ENCODE peak calls at places on chromosomes 3 and 15, in eight cellular contexts. Q is esophagus squamous epithelium, C is AG04449, W is HFF-Myc, L is fibroblast of pulmonary artery, O is fibroblast of mammary gland, D is cardiac muscle cell, U is A549. N is an unnamed sample.

GRCh38 chr3:134937256-134938023 is 142.4 kb downstream of the EPHB1 start:
- DNase-seq in Q (no peak), C (no peak), W (no peak), L (no peak), O (peak), D (peak), U (no peak), N (no peak)

GRCh38 chr3:4834403-4834866 is 144.8 kb upstream of the BHLHE40 start:
- DNase-seq in Q (no peak), C (no peak), W (no peak), L (no peak), O (no peak), D (no peak), U (no peak), N (no peak)

GRCh38 chr3:151579571-151580270 is 118.9 kb upstream of the IGSF10 start:
- DNase-seq in Q (no peak), C (no peak), W (no peak), L (peak), O (peak), D (peak), U (no peak), N (no peak)

GRCh38 chr3:99920530-99921376 is 103.1 kb downstream of the CMSS1 start:
- DNase-seq in Q (no peak), C (no peak), W (no peak), L (peak), O (peak), D (peak), U (peak), N (peak)

GRCh38 chr15:59867436-59867835 is 136.7 kb upstream of the FOXB1 start:
- DNase-seq in Q (no peak), C (no peak), W (no peak), L (no peak), O (no peak), D (no peak), U (no peak), N (no peak)

GRCh38 chr15:74441248-74441939 is 7.6 kb upstream of the SEMA7A start:
- DNase-seq in Q (no peak), C (no peak), W (no peak), L (no peak), O (no peak), D (no peak), U (no peak), N (no peak)

GRCh38 chr15:72167445-72167844 is 30.1 kb downstream of the GRAMD2A start:
- DNase-seq in Q (no peak), C (no peak), W (no peak), L (no peak), O (no peak), D (no peak), U (no peak), N (no peak)

GRCh38 chr3:45480218-45480617 is 91.8 kb downstream of the LARS2 start:
- DNase-seq in Q (no peak), C (no peak), W (no peak), L (no peak), O (no peak), D (no peak), U (no peak), N (peak)

GRCh38 chr3:32817195-32817560 is 619 bp upstream of the TRIM71 start:
- DNase-seq in Q (no peak), C (no peak), W (no peak), L (no peak), O (no peak), D (no peak), U (no peak), N (no peak)

GRCh38 chr15:70212288-70212962 is 114.7 kb upstream of the TLE3 start:
- DNase-seq in Q (no peak), C (no peak), W (no peak), L (peak), O (peak), D (peak), U (no peak), N (no peak)

GRCh38 chr3:113659121-113659531 is 37.3 kb downstream of the USF3 start:
- DNase-seq in Q (no peak), C (no peak), W (no peak), L (no peak), O (no peak), D (no peak), U (no peak), N (no peak)

GRCh38 chr3:177201707-177202397 is 4.6 kb upstream of the TBL1XR1 start:
- DNase-seq in Q (no peak), C (no peak), W (no peak), L (no peak), O (no peak), D (peak), U (no peak), N (peak)

GRCh38 chr15:60091150-60091549 is 87.0 kb downstream of the FOXB1 start:
- DNase-seq in Q (no peak), C (peak), W (no peak), L (peak), O (peak), D (peak), U (peak), N (peak)

GRCh38 chr15:67897646-67898045 is 57.8 kb upstream of the RNU6-1 start:
- DNase-seq in Q (no peak), C (no peak), W (no peak), L (peak), O (no peak), D (peak), U (no peak), N (no peak)

GRCh38 chr3:183324083-183324482 is 71.0 kb downstream of the B3GNT5 start:
- DNase-seq in Q (no peak), C (no peak), W (no peak), L (peak), O (peak), D (peak), U (no peak), N (peak)

GRCh38 chr3:128786434-128787020 is 60.5 kb downstream of the RAB7A start:
- DNase-seq in Q (no peak), C (no peak), W (no peak), L (peak), O (peak), D (peak), U (no peak), N (no peak)

GRCh38 chr15:53457479-53457878 is 302.0 kb downstream of the WDR72 start:
- DNase-seq in Q (no peak), C (no peak), W (no peak), L (no peak), O (no peak), D (no peak), U (no peak), N (no peak)

GRCh38 chr3:172869356-172869755 is 118.8 kb downstream of the ECT2 start:
- DNase-seq in Q (no peak), C (no peak), W (peak), L (peak), O (peak), D (peak), U (peak), N (peak)

GRCh38 chr15:99446565-99447496 is 119.0 kb upstream of the MEF2A start:
- DNase-seq in Q (no peak), C (no peak), W (no peak), L (no peak), O (no peak), D (no peak), U (no peak), N (no peak)

GRCh38 chr15:85174521-85174920 is 192.9 kb downstream of the PDE8A start:
- DNase-seq in Q (no peak), C (no peak), W (no peak), L (no peak), O (no peak), D (no peak), U (no peak), N (no peak)

GRCh38 chr3:41933154-41933676 is 28.7 kb downstream of the ULK4 start:
- DNase-seq in Q (no peak), C (peak), W (peak), L (peak), O (peak), D (peak), U (no peak), N (peak)

GRCh38 chr3:185943363-185944106 is 5.7 kb upstream of the TRA2B start:
- DNase-seq in Q (peak), C (peak), W (peak), L (peak), O (peak), D (peak), U (peak), N (peak)

GRCh38 chr3:126307083-126307482 is 50.1 kb downstream of the KLF15 start:
- DNase-seq in Q (no peak), C (no peak), W (no peak), L (no peak), O (no peak), D (no peak), U (no peak), N (no peak)

GRCh38 chr15:75731248-75732100 is 18.8 kb upstream of the CSPG4 start:
- DNase-seq in Q (no peak), C (no peak), W (no peak), L (peak), O (peak), D (peak), U (no peak), N (no peak)

GRCh38 chr15:48458876-48459275 is 127.6 kb downstream of the DUT start:
- DNase-seq in Q (no peak), C (no peak), W (peak), L (no peak), O (peak), D (no peak), U (no peak), N (no peak)

GRCh38 chr3:66140763-66141372 is 79.9 kb upstream of the SLC25A26 start:
- DNase-seq in Q (no peak), C (no peak), W (no peak), L (no peak), O (no peak), D (no peak), U (no peak), N (no peak)

GRCh38 chr3:140629351-140630137 is 48.3 kb upstream of the TRIM42 start:
- DNase-seq in Q (no peak), C (peak), W (peak), L (peak), O (peak), D (peak), U (peak), N (peak)

GRCh38 chr15:77029166-77030041 is 34.5 kb downstream of the PSTPIP1 start:
- DNase-seq in Q (no peak), C (no peak), W (no peak), L (no peak), O (no peak), D (no peak), U (no peak), N (no peak)

GRCh38 chr15:43082509-43082908 is 23.3 kb downstream of the UBR1 start:
- DNase-seq in Q (no peak), C (no peak), W (no peak), L (no peak), O (no peak), D (no peak), U (no peak), N (no peak)

GRCh38 chr3:129413687-129414506 is 14.5 kb downstream of the EFCAB12 start:
- DNase-seq in Q (no peak), C (peak), W (peak), L (peak), O (peak), D (peak), U (peak), N (peak)

GRCh38 chr15:63940956-63941620 is 105.2 kb downstream of the DAPK2 start:
- DNase-seq in Q (no peak), C (no peak), W (no peak), L (no peak), O (no peak), D (no peak), U (no peak), N (no peak)
- TF ChIP-seq CTCF in Q (no peak), C (no peak), W (no peak), L (no peak), O (no peak), D (no peak), U (no peak), N (no peak)

GRCh38 chr15:81977464-81977863 is 68.4 kb downstream of the MEX3B start:
- DNase-seq in Q (no peak), C (no peak), W (no peak), L (no peak), O (no peak), D (no peak), U (no peak), N (no peak)

GRCh38 chr15:81981888-81982287 is 63.9 kb downstream of the MEX3B start:
- DNase-seq in Q (no peak), C (no peak), W (no peak), L (no peak), O (no peak), D (no peak), U (no peak), N (no peak)

GRCh38 chr15:81987628-81988027 is 58.2 kb downstream of the MEX3B start:
- DNase-seq in Q (no peak), C (no peak), W (no peak), L (no peak), O (no peak), D (no peak), U (no peak), N (no peak)

GRCh38 chr15:81982808-81983207 is 63.0 kb downstream of the MEX3B start:
- DNase-seq in Q (no peak), C (no peak), W (no peak), L (no peak), O (no peak), D (no peak), U (no peak), N (no peak)
- H3K4me3 ChIP-seq in Q (no peak), C (no peak), W (no peak), L (no peak), O (no peak), D (no peak), U (no peak), N (no peak)

GRCh38 chr15:88655780-88656488 is 17.1 kb downstream of the ISG20 start:
- DNase-seq in Q (no peak), C (no peak), W (no peak), L (no peak), O (no peak), D (no peak), U (no peak), N (no peak)
- TF ChIP-seq CTCF in Q (no peak), C (no peak), W (no peak), L (no peak), O (no peak), D (no peak), U (no peak), N (no peak)

GRCh38 chr15:86661580-86661979 is 581.9 kb downstream of the AGBL1 start:
- DNase-seq in Q (no peak), C (no peak), W (no peak), L (no peak), O (no peak), D (no peak), U (no peak), N (no peak)
- H3K4me3 ChIP-seq in Q (no peak), C (no peak), W (no peak), L (no peak), O (no peak), D (no peak), U (no peak), N (no peak)

GRCh38 chr15:51830279-51830806 is 890 bp downstream of the TMOD3 start:
- DNase-seq in Q (no peak), C (no peak), W (peak), L (peak), O (peak), D (peak), U (no peak), N (peak)

GRCh38 chr15:51833782-51834181 is 4.3 kb downstream of the TMOD3 start:
- DNase-seq in Q (no peak), C (no peak), W (no peak), L (no peak), O (no peak), D (no peak), U (no peak), N (no peak)

GRCh38 chr15:51825701-51826100 is 3.8 kb upstream of the TMOD3 start:
- DNase-seq in Q (no peak), C (no peak), W (no peak), L (no peak), O (no peak), D (no peak), U (no peak), N (peak)

GRCh38 chr15:51828621-51829359 is 663 bp upstream of the TMOD3 start:
- DNase-seq in Q (no peak), C (no peak), W (no peak), L (no peak), O (no peak), D (no peak), U (peak), N (peak)

DNA sequence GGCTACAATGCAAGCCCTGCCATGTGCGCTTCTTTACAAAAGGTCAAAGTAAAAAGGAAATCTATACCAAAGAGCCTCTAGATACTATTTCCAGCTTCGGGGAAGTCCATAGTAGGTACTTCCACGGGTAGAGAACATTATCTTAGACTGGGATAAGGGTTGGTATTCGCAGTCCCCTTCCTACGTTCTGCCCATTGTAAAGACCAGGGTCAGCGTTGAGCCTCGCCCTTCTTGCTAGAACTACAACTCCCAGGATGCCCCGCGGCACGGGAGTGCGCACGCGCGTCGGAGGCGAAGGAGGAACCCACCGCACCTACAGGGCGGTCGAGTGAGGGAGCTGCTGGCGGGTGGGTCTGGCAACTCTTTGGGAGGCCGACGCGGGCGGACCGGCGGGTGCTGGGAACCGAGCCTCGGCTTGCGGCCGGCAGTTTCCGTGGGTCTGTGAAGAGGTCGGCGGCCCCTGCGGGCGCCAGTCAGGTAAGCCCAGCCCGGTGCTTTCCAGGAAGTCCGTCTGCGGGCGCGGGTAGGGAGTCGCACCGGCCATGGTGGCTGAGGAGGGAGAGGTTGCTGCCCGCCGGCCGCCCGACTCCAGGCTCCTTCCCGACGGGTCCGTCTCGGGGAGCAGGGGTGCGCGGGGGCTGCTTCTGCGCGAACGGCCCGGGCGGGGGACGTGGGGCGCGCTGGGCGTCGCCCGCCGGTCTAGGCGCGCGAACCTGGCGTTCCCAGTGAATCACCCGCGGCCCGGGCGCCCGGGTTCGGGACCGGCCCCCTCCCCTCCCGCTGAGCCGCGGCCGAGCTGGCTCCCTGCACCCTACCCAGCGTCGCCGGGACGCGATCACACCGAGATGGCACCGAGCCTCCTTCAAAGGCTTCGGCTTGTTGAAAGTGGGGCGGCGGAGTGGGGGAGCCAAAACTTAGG is at the start of gene TMOD3:
- DNase-seq in Q (peak), C (peak), W (no peak), L (peak), O (peak), D (peak), U (peak), N (peak)
- TF ChIP-seq CTCF in Q (no peak), C (no peak), W (no peak), L (no peak), O (no peak), D (no peak), U (no peak), N (no peak)

GRCh38 chr3:192727032-192727847 is at the start of gene FGF12:
- DNase-seq in Q (no peak), C (no peak), W (peak), L (peak), O (peak), D (peak), U (peak), N (peak)

GRCh38 chr3:192731233-192731632 is 3.9 kb upstream of the FGF12 start:
- DNase-seq in Q (no peak), C (no peak), W (no peak), L (no peak), O (no peak), D (no peak), U (no peak), N (no peak)

DNA sequence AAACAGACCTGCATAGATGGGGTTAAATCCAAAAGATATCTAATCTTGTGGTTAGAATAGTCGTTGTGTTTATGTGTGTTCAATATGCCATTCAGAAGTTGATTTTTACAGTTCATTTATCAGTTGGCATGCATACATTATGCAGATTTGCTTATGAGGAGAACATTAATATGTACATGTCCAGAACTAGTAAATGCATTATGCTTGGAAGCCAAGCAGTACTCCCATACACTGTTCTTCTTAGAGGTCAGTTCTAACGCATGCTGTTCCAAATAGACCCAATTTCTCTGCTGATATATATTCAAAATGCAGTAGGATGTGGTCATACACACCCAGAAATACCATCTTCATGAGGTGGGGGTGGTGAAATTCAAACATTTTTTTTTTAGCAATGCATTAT is 955 bp downstream of the FGF12 start:
- DNase-seq in Q (no peak), C (no peak), W (no peak), L (no peak), O (no peak), D (no peak), U (no peak), N (no peak)
- H3K4me3 ChIP-seq in Q (no peak), C (no peak), W (no peak), L (no peak), O (no peak), D (no peak), U (no peak), N (no peak)

GRCh38 chr3:9404680-9405079 is 7.3 kb downstream of the SETD5 start:
- DNase-seq in Q (no peak), C (no peak), W (no peak), L (no peak), O (no peak), D (no peak), U (peak), N (peak)
- TF ChIP-seq CTCF in Q (no peak), C (no peak), W (peak), L (peak), O (no peak), D (no peak), U (peak), N (peak)

GRCh38 chr3:27044926-27045481 is 324.2 kb downstream of the NEK10 start:
- DNase-seq in Q (no peak), C (no peak), W (no peak), L (no peak), O (no peak), D (no peak), U (no peak), N (no peak)
- H3K4me3 ChIP-seq in Q (no peak), C (no peak), W (no peak), L (no peak), O (no peak), D (no peak), U (no peak), N (no peak)